ENCODE peak calls at places on chromosomes 5 and 9, in six cellular contexts. B, D, M, W, Q and A are unnamed samples.

GRCh38 chr9:91750343-91750742 is 199.7 kb downstream of the ROR2 start:
- DNase-seq in B (no peak), D (no peak), M (no peak), W (no peak), Q (no peak), A (no peak)

GRCh38 chr9:8718121-8718725 is 918.6 kb upstream of the DMAC1 start:
- DNase-seq in B (no peak), D (peak; percentile 65), M (no peak), W (peak; percentile 63), Q (peak; percentile 86), A (no peak)

GRCh38 chr9:18976368-18977238 is 56.4 kb downstream of the SAXO1 start:
- DNase-seq in B (no peak), D (peak; percentile 92), M (no peak), W (peak; percentile 80), Q (peak; percentile 83), A (no peak)

GRCh38 chr5:52132053-52132452 is 655.7 kb upstream of the ITGA1 start:
- DNase-seq in B (no peak), D (no peak), M (no peak), W (no peak), Q (no peak), A (no peak)

GRCh38 chr5:71475788-71476384 is 20.4 kb downstream of the BDP1 start:
- DNase-seq in B (no peak), D (peak; percentile 29), M (no peak), W (peak; percentile 63), Q (peak; percentile 32), A (no peak)

GRCh38 chr5:177995691-177996595 is at the start of gene PROP1:
- DNase-seq in B (no peak), D (no peak), M (no peak), W (no peak), Q (no peak), A (no peak)

GRCh38 chr5:36870399-36871040 is 6.0 kb upstream of the NIPBL start:
- DNase-seq in B (no peak), D (peak; percentile 70), M (no peak), W (peak; percentile 84), Q (peak; percentile 71), A (no peak)

GRCh38 chr9:123250504-123250903 is 17.9 kb downstream of the STRBP start:
- DNase-seq in B (no peak), D (no peak), M (no peak), W (no peak), Q (no peak), A (no peak)

GRCh38 chr5:35971186-35971877 is 19.9 kb downstream of the UGT3A1 start:
- DNase-seq in B (no peak), D (no peak), M (no peak), W (no peak), Q (peak; percentile 0), A (no peak)

GRCh38 chr9:37602817-37603216 is 10.4 kb upstream of the TOMM5 start:
- DNase-seq in B (peak; percentile 35), D (no peak), M (no peak), W (no peak), Q (no peak), A (no peak)

GRCh38 chr9:20220286-20220685 is 402.0 kb downstream of the MLLT3 start:
- DNase-seq in B (no peak), D (no peak), M (no peak), W (no peak), Q (no peak), A (no peak)

GRCh38 chr9:13786131-13786530 is 506.6 kb upstream of the MPDZ start:
- DNase-seq in B (peak; percentile 37), D (peak; percentile 30), M (no peak), W (peak; percentile 46), Q (peak; percentile 74), A (no peak)

GRCh38 chr9:70285246-70285645 is 26.5 kb downstream of the SMC5 start:
- DNase-seq in B (no peak), D (peak; percentile 73), M (no peak), W (peak; percentile 63), Q (no peak), A (no peak)

GRCh38 chr5:112996830-112997374 is 20.3 kb downstream of the DCP2 start:
- DNase-seq in B (no peak), D (peak; percentile 72), M (no peak), W (peak; percentile 18), Q (no peak), A (no peak)

GRCh38 chr5:168552146-168552545 is 23.0 kb downstream of the FBLL1 start:
- DNase-seq in B (no peak), D (peak; percentile 97), M (no peak), W (peak; percentile 99), Q (peak; percentile 93), A (no peak)

GRCh38 chr5:180441577-180441976 is 52.6 kb upstream of the CNOT6 start:
- DNase-seq in B (peak; percentile 71), D (no peak), M (no peak), W (peak; percentile 54), Q (no peak), A (no peak)

GRCh38 chr9:85268024-85268610 is 473.6 kb downstream of the AGTPBP1 start:
- DNase-seq in B (no peak), D (no peak), M (no peak), W (no peak), Q (no peak), A (no peak)

GRCh38 chr9:8719833-8720486 is 920.4 kb upstream of the DMAC1 start:
- DNase-seq in B (no peak), D (no peak), M (no peak), W (no peak), Q (no peak), A (no peak)

GRCh38 chr5:137600721-137601360 is 101.7 kb upstream of the SPOCK1 start:
- DNase-seq in B (no peak), D (no peak), M (no peak), W (no peak), Q (no peak), A (no peak)

DNA sequence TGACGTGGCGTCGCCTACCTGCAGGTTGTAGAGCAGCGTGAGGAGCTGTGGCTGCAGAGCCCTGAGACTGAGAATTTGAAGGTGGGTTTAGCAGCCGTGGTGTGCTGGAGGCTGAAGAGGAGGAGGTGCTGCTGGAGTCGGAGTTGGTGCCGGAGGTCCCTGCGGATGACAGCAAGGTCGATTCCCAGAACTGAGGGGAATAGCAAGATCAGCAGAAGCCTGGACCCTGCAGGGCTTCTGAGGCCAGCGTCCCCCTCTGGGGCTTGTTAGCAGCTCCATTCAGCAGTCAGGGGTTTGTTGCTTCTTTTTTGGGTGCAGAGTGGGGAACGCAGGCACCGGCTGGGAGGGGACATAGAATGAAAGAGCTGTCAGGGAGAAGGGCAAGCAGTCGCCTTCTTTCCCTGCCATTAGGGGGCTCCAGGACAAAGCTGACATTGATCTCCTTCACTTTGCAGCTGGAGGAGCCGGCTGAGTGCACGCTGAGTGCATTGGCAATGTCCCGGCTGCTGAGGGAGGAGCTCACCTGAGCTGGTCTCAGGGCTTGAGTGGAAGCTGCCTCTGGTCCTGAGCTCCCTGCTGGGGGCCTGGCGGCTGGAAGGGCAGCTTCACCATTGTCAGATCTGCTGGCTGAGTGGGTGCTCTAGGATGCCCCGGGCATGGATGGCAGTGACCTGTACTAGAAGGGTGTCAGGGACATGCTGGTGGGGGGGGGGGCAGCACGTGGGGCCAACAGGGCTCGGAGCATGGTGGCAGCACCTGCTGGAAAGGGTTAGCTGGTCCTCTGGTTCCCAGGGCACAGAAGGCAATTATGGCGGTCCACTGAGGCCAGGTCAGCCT is 20.8 kb downstream of the OBP2B start:
- DNase-seq in B (no peak), D (no peak), M (no peak), W (peak; percentile 13), Q (no peak), A (no peak)
- TF ChIP-seq CTCF in B (no peak), D (no peak), M (no peak), W (peak; percentile 37), Q (peak; percentile 28), A (no peak)

GRCh38 chr9:126394802-126395201 is 68.2 kb downstream of the MVB12B start:
- DNase-seq in B (no peak), D (no peak), M (no peak), W (no peak), Q (no peak), A (no peak)

GRCh38 chr9:126395439-126396212 is 69.0 kb downstream of the MVB12B start:
- DNase-seq in B (no peak), D (peak; percentile 82), M (no peak), W (peak; percentile 79), Q (peak; percentile 71), A (no peak)

GRCh38 chr9:126398403-126399058 is 71.9 kb downstream of the MVB12B start:
- DNase-seq in B (peak; percentile 78), D (peak; percentile 52), M (peak; percentile 64), W (peak; percentile 70), Q (peak; percentile 58), A (peak; percentile 75)

GRCh38 chr9:126399251-126399650 is 72.6 kb downstream of the MVB12B start:
- DNase-seq in B (no peak), D (peak; percentile 35), M (no peak), W (no peak), Q (peak; percentile 32), A (no peak)

DNA sequence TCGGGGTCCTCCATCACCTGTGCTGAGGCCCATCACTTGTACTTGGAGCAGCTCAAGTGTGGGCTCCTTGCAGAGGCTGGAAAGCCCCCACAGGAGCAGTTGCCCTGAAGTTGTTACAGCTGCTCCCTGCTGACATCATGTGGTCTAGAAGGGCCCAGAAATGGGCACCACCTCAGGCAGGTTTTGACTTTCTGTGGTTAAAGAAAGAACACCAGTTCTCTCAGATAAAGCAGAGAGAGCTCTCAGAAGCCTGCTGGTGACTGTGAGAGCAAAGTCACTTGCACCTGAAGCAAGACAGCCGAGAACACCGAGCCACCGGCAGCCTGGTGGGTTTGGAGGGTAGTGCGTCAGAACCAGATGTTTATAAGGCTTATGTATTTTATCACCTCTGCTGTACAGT is 70.4 kb downstream of the MVB12B start:
- DNase-seq in B (no peak), D (no peak), M (peak; percentile 43), W (no peak), Q (no peak), A (peak; percentile 31)
- TF ChIP-seq CTCF in B (no peak), D (no peak), M (no peak), W (peak; percentile 30), Q (no peak), A (no peak)

DNA sequence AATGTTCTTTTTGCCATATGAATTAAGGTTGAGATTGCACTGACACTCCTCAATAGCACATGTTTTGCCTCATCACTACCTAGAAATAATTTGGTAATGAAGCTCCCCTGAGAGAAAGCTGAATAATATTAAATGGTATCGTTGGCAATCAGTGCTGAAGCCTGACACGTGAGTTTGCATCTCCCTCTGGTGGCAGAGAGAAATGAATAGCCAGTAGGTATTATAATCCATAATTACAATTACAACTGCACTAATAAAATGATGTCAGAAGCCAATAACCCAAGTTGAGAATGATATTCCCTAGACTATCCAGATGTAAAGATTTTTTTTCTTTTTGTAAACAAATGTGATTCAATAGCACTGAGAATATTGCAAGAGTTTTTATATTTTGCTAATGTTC is 700.3 kb downstream of the PTPRD start:
- DNase-seq in B (no peak), D (no peak), M (no peak), W (peak; percentile 1), Q (no peak), A (no peak)
- TF ChIP-seq CTCF in B (no peak), D (peak; percentile 16), M (no peak), W (peak; percentile 44), Q (peak; percentile 46), A (no peak)

DNA sequence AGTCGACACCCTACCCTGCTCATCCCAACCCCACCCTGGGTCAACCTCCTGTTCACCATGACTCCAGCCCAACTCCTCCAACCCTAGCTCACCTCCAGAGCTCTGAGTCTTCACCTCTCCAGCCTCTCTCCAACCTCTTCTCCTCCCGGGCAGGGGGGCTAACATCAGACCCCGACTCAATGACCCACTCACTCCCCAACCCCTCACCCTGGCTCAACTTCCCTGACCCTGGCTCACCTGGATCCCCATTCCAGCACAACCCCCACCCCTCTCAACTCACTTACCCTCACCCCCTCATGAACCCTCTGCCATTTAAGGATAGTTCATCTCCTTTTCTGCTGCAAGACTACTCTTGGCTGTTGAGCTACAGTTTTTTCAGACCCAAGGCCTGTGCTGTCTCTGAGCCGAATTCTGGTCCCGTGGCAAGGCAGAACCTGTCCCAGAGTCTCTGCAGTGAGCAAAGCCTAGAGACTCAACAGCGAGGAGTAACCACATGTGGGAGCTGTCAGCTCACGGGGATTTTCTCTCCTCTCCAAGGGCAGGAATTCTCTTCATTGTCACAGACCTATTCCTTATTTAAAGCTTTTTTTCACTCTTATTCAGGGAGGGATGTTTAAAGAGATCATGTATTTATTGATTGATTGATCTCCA is 29.8 kb downstream of the ANKRD33B start:
- DNase-seq in B (no peak), D (no peak), M (no peak), W (no peak), Q (no peak), A (no peak)
- TF ChIP-seq CTCF in B (no peak), D (no peak), M (no peak), W (no peak), Q (no peak), A (no peak)